ENCODE peak calls at places on chromosomes 2 and 18, in four cellular contexts. L, Z, Q and Y are unnamed samples.
A peak's percentile ranks its signal among the peaks of the same experiment; 100 is the strongest.

GRCh38 chr2:54618646-54619565 is 104.6 kb upstream of the EML6 start:
- DNase-seq in L (no peak), Z (no peak), Q (no peak), Y (no peak)

GRCh38 chr18:41466436-41467160 is 488.4 kb upstream of the PIK3C3 start:
- DNase-seq in L (no peak), Z (no peak), Q (no peak), Y (no peak)

GRCh38 chr18:12278765-12279682 is 24.9 kb downstream of the CIDEA start:
- DNase-seq in L (peak; percentile 98), Z (no peak), Q (no peak), Y (no peak)

GRCh38 chr2:112547333-112547732 is 5.1 kb downstream of the POLR1B start:
- DNase-seq in L (no peak), Z (no peak), Q (no peak), Y (no peak)

GRCh38 chr2:129740504-129740903 is 239.0 kb upstream of the RAB6C start:
- DNase-seq in L (no peak), Z (no peak), Q (no peak), Y (no peak)

GRCh38 chr2:219245148-219245898 is at the start of the genes GLB1L and STK16:
- DNase-seq in L (peak; percentile 97), Z (peak; percentile 83), Q (peak; percentile 89), Y (peak; percentile 86)

GRCh38 chr2:219266232-219266631 is 12.5 kb upstream of the TUBA4A start:
- DNase-seq in L (no peak), Z (no peak), Q (no peak), Y (no peak)

GRCh38 chr2:202941771-202942170 is 29.7 kb downstream of the CARF start:
- DNase-seq in L (peak; percentile 16), Z (no peak), Q (no peak), Y (no peak)

GRCh38 chr2:55986001-55986400 is 62.4 kb upstream of the EFEMP1 start:
- DNase-seq in L (no peak), Z (no peak), Q (no peak), Y (no peak)

GRCh38 chr2:55231546-55232083 is 478 bp downstream of the CLHC1 start:
- DNase-seq in L (no peak), Z (no peak), Q (peak; percentile 46), Y (no peak)

GRCh38 chr18:27008575-27008974 is 143.1 kb upstream of the AQP4 start:
- DNase-seq in L (peak; percentile 87), Z (no peak), Q (no peak), Y (no peak)

GRCh38 chr2:231679906-231680283 is 28.4 kb upstream of the PTMA start:
- DNase-seq in L (peak; percentile 81), Z (no peak), Q (no peak), Y (no peak)

GRCh38 chr2:207711750-207712487 is 479 bp downstream of the CCNYL1 start:
- DNase-seq in L (peak; percentile 59), Z (peak; percentile 28), Q (peak; percentile 29), Y (peak; percentile 57)

GRCh38 chr2:211837706-211838105 is 700.9 kb downstream of the ERBB4 start:
- DNase-seq in L (no peak), Z (no peak), Q (no peak), Y (no peak)

GRCh38 chr2:85755122-85756027 is 1.6 kb downstream of the ATOH8 start:
- DNase-seq in L (no peak), Z (no peak), Q (no peak), Y (no peak)

GRCh38 chr2:10575566-10576300 is 114.0 kb downstream of the NOL10 start:
- DNase-seq in L (no peak), Z (no peak), Q (no peak), Y (no peak)

GRCh38 chr2:44572196-44572900 is 210.6 kb downstream of the CAMKMT start:
- DNase-seq in L (no peak), Z (no peak), Q (no peak), Y (no peak)

GRCh38 chr2:149427371-149427770 is 97.0 kb downstream of the LYPD6 start:
- DNase-seq in L (no peak), Z (no peak), Q (no peak), Y (no peak)

GRCh38 chr18:30328839-30329238 is 713.7 kb downstream of the DSC3 start:
- DNase-seq in L (peak; percentile 17), Z (no peak), Q (no peak), Y (no peak)

GRCh38 chr2:64052468-64053241 is 33.4 kb upstream of the VPS54 start:
- DNase-seq in L (no peak), Z (no peak), Q (no peak), Y (no peak)

GRCh38 chr18:79680100-79680879 is 687 bp downstream of the CTDP1 start:
- DNase-seq in L (peak; percentile 55), Z (no peak), Q (peak; percentile 51), Y (no peak)

GRCh38 chr2:203059567-203059966 is 44.9 kb downstream of the NBEAL1 start:
- DNase-seq in L (no peak), Z (no peak), Q (no peak), Y (no peak)

GRCh38 chr2:236240228-236240990 is 23.8 kb downstream of the ASB18 start:
- DNase-seq in L (peak; percentile 69), Z (no peak), Q (no peak), Y (no peak)